ENCODE peak calls at places on chromosomes 12 and 14, in five cellular contexts. D, A, X, N and Y are unnamed samples.

GRCh38 chr12:13222076-13222475 is 25.6 kb downstream of the EMP1 start:
- DNase-seq in D (no peak), X (no peak), A (no peak), N (no peak), Y (no peak)

GRCh38 chr14:48805315-48805714 is 780.9 kb downstream of the RPS29 start:
- DNase-seq in A (no peak), D (no peak), X (no peak), N (no peak), Y (no peak)

GRCh38 chr14:100434911-100435455 is 111.8 kb downstream of the SLC25A47 start:
- DNase-seq in X (no peak), D (no peak), A (no peak), N (no peak), Y (no peak)

GRCh38 chr14:22821193-22822016 is 6.2 kb upstream of the SLC7A7 start:
- DNase-seq in N (no peak), A (peak), X (no peak), D (no peak), Y (no peak)

GRCh38 chr12:63419119-63419518 is 249.2 kb downstream of the DPY19L2 start:
- DNase-seq in D (no peak), A (no peak), X (no peak), N (no peak), Y (no peak)

GRCh38 chr12:100964026-100964425 is 169.4 kb downstream of the ANO4 start:
- DNase-seq in X (no peak), A (no peak), D (peak), N (no peak), Y (no peak)

GRCh38 chr12:121113057-121113456 is 19.6 kb upstream of the P2RX7 start:
- DNase-seq in N (no peak), D (no peak), X (no peak), A (no peak), Y (no peak)

GRCh38 chr12:19093218-19093617 is 36.3 kb upstream of the PLEKHA5 start:
- DNase-seq in D (peak), A (peak), X (no peak), N (no peak), Y (no peak)

GRCh38 chr14:96304956-96305355 is 48.9 kb downstream of the BDKRB1 start:
- DNase-seq in N (no peak), D (no peak), A (no peak), X (no peak), Y (no peak)

GRCh38 chr12:3447318-3447717 is 43.7 kb upstream of the PRMT8 start:
- DNase-seq in X (no peak), A (no peak), N (no peak), D (no peak), Y (no peak)

GRCh38 chr12:122001379-122002209 is 20.1 kb upstream of the BCL7A start:
- DNase-seq in A (no peak), X (no peak), N (no peak), D (no peak), Y (no peak)

GRCh38 chr14:35340616-35341453 is 48.7 kb downstream of the PSMA6 start:
- DNase-seq in A (no peak), X (no peak), N (no peak), D (no peak), Y (no peak)

GRCh38 chr12:92188517-92189188 is 43.0 kb upstream of the BTG1 start:
- DNase-seq in X (no peak), N (no peak), A (no peak), D (no peak), Y (no peak)

GRCh38 chr12:70709022-70709421 is 71.8 kb upstream of the PTPRB start:
- DNase-seq in X (no peak), D (no peak), N (no peak), A (no peak), Y (no peak)

GRCh38 chr12:68449196-68449595 is 117.0 kb upstream of the MDM1 start:
- DNase-seq in A (no peak), D (no peak), N (no peak), X (no peak), Y (no peak)

GRCh38 chr12:68450947-68451260 is 118.7 kb upstream of the MDM1 start:
- DNase-seq in N (no peak), D (no peak), X (no peak), A (no peak), Y (no peak)

GRCh38 chr12:68453876-68454275 is 121.7 kb upstream of the MDM1 start:
- DNase-seq in X (no peak), A (no peak), D (no peak), N (no peak), Y (no peak)

GRCh38 chr12:68453278-68453677 is 121.1 kb upstream of the MDM1 start:
- DNase-seq in N (no peak), X (no peak), A (no peak), D (no peak), Y (no peak)

DNA sequence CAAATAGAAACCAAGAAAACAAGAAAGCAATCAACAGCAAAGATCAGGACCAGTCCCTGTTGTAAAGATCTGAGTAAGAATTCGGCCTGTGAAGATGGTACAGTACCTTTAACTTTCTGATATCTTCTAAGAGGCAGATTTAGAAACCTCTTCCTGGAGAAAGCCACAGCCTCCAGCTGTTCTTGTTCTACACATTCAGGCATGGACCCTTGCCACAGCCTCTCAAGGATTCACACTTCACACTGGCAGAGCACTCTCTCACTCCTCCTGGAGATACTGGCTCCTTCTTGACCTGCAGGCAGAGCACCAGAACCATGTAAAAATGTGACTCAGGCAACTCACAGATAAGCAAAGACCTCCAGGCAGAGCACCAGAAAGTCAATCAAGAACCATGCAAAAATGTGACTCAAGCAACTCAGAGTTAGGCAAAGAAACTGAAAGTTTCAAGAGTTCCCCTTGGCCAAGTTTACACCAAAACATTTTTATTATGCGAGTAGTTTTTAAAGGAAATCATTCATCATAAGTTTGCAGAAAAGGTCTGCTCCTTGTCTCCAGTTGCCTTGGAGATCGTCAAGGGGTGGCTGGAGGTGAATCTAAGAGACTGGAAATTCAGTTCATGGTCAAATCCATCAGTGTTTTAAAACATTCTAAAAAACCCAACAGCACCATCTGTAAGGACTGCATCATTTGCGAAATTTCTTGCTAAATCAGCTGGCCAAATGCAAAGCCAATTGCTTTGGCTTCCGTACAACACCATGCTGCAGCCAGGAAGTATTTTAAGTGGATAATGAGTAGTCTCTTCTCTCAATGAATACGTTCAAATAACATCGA is 119.3 kb upstream of the MDM1 start:
- DNase-seq in A (peak), N (peak), D (peak), X (peak), Y (peak)
- H3K4me3 ChIP-seq in A (no peak), N (peak), D (peak), X (no peak), Y (no peak)

DNA sequence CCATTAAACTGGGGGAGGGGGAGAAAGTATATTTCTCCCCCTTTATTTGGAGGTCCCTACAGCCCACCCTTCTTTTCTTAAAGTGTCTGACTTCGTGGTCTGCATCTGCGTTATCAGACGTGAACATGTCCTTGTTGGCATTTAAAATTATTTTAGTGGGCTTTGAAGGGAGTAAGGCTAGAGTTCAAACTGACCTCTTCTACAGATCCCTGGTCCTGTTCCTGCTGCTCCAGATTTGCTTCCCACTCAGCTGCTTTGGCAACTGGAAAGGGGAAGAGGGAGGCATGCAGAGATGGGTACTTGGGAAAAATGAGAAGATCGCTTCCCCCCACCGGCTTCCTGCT is 611 bp upstream of the SIX6 start:
- DNase-seq in X (no peak), D (no peak), A (no peak), N (no peak), Y (no peak)
- H3K4me3 ChIP-seq in X (no peak), D (no peak), A (no peak), N (no peak), Y (no peak)

DNA sequence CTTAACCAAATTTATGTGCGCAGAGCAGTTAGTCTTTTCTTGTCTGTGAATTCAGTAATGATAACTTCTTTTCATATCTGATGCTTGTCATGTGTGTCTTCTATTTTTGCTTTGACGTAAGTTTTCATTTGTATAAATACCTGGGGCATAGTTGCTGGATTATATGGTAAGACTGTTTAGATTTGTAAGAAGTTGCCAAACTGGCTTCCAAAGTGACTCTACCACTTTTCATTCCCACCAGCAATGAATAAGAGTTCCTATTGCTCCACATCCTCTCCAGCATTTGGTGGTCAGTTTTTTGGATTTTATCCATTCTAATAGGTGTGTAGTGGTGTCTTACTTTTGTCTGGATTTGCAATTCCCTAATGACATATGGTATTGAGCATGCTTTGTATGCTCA is 8.9 kb downstream of the ZNF268 start:
- DNase-seq in A (no peak), D (no peak), X (no peak), N (no peak), Y (no peak)
- H3K4me3 ChIP-seq in A (no peak), D (no peak), X (no peak), N (no peak), Y (no peak)

GRCh38 chr14:61673305-61673704 is 22.0 kb upstream of the HIF1A start:
- DNase-seq in D (no peak), N (no peak), A (no peak), X (no peak), Y (no peak)

GRCh38 chr14:61668267-61668666 is 27.0 kb upstream of the HIF1A start:
- DNase-seq in D (no peak), A (no peak), N (no peak), X (no peak), Y (no peak)

GRCh38 chr14:61672796-61673195 is 22.5 kb upstream of the HIF1A start:
- DNase-seq in X (no peak), D (no peak), N (no peak), A (no peak), Y (no peak)

GRCh38 chr14:61670576-61670975 is 24.7 kb upstream of the HIF1A start:
- DNase-seq in X (no peak), N (no peak), D (no peak), A (no peak), Y (no peak)

DNA sequence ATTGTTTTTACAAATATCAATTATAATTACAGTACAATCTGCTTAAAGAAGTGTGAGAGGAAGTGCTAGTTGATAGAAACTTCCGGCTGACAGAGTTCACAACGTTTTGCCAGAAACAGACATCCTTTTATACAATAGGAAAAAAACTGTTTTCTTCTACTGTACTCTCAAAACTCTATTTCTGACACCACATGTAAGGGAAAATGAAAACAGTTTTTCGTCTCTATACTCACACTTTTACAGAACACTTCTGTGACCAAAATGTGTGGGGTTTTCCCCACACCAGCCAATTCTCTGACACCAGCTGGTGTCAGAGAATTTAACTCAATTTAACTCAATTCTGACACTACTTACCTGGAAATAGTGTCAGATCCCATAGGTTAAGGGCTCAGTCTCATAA is 24.2 kb upstream of the HIF1A start:
- DNase-seq in D (no peak), A (no peak), X (no peak), N (peak), Y (no peak)
- H3K4me3 ChIP-seq in D (no peak), A (no peak), X (no peak), N (no peak), Y (no peak)

GRCh38 chr12:45611061-45611460 is 118.4 kb upstream of the ARID2 start:
- DNase-seq in X (no peak), D (no peak), N (no peak), A (no peak), Y (no peak)
- H3K4me3 ChIP-seq in X (no peak), D (no peak), N (no peak), A (peak), Y (no peak)

DNA sequence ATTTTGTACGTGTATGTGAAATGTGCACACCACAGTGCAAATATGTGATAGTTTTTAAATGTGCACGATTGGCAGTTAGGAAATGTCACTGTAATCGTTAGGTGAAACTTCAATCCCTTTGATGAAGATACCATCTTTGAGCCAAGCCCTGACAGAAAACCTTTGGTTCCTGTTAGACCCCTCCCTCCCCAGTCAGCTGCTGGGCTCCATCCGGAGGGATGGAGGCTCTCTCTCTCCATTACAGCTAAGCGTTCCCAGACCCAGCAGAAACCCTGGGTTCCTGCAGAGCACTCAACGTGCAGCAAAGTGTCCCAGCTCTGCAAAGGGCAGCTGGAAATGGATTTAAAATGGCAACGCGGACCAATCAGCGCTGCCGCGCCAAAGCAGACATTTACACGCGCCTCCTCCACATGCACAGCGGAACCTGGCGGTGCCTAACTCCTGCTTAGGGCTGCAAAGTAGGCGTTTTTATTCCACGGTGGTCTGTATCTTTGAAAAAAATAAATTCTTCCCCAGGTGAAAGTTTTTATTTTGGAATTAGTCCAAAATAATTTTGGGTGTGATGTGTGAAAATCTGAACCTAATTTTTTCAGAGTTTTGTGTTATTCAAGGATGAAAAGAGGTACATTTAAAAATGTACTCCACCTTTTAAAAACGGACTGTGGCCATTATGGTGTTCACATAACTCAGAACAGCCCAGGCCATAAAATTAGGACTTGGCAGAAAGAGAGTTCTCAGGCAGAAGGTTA is 1.4 kb upstream of the HMGA2 start:
- DNase-seq in N (peak), A (peak), D (no peak), X (no peak), Y (peak)
- H3K4me3 ChIP-seq in N (no peak), A (peak), D (peak), X (no peak), Y (peak)

GRCh38 chr12:49200882-49201594 is 12.2 kb upstream of the TUBA1A start:
- DNase-seq in A (peak), N (peak), D (peak), X (peak), Y (no peak)
- H3K4me3 ChIP-seq in A (peak), N (no peak), D (no peak), X (peak), Y (peak)

DNA sequence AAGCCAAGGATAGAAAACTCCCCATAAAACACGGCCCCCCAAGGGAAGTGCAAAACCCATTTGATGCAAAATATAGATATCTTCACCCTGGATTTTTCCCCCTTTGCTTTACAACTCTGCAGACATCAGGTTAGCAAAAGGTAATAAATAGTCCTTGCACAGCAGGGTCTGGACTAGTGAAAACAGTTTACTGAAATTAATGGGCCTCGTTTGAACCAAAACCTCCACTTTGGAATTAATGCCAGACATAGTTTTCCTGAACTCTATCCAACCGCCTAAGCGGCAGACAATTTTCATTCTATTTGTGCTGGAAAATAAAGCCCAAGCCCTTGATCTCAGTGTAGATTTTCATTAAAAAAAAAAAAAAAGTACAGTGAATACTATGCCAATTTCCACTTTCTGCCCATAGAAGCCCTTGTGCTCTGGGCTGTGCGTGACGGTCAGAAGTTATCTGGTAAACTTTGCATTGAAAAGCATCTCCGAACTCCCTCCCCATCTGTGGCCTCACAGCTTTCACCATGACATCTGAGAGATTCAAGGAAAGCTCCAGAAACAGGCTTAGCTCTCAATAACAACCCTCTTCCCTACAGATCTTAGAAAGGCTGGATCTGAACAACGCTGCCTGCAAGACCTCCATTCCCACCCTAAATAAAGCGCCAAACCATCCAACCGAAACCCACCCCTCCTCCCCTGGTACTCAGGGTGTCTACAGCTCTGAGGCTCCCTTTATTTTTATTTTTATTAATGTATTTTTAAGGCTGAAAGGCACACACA is 11.0 kb upstream of the IRF2BPL start:
- DNase-seq in X (no peak), D (peak), A (peak), N (peak), Y (no peak)
- H3K4me3 ChIP-seq in X (peak), D (peak), A (peak), N (peak), Y (peak)

GRCh38 chr14:106201376-106201775 is 675.0 kb downstream of the TMEM121 start:
- DNase-seq in A (no peak), D (no peak), N (no peak), X (no peak), Y (no peak)
- H3K4me3 ChIP-seq in A (no peak), D (no peak), N (no peak), X (no peak), Y (no peak)